ENCODE peak calls at places on chromosomes 5 and 9, in ten cellular contexts. K, O, G, F, M, C, Z, A, Q and E are unnamed samples.

GRCh38 chr9:125821078-125821477 is 73.9 kb downstream of the PBX3 start:
- DNase-seq in F (no peak), O (no peak), Q (no peak), M (no peak), Z (no peak), C (peak; percentile 42), G (no peak), A (no peak), K (no peak), E (no peak)

GRCh38 chr9:90523953-90524352 is 118.7 kb downstream of the DIRAS2 start:
- DNase-seq in M (no peak), K (peak; percentile 37), Z (no peak), Q (no peak), C (no peak), O (no peak), F (no peak), A (no peak), G (no peak), E (no peak)

GRCh38 chr5:77935516-77936364 is 159.6 kb upstream of the TBCA start:
- DNase-seq in A (peak; percentile 52), G (no peak), F (no peak), Z (no peak), K (no peak), Q (no peak), O (no peak), C (peak; percentile 81), M (peak; percentile 56), E (no peak)

GRCh38 chr5:154829589-154830218 is 20.7 kb downstream of the FAXDC2 start:
- DNase-seq in A (peak; percentile 68), Q (peak; percentile 7), M (peak; percentile 34), O (no peak), G (no peak), C (no peak), Z (peak; percentile 21), K (no peak), F (no peak), E (peak; percentile 32)

GRCh38 chr5:57069115-57069835 is 104.6 kb upstream of the GPBP1 start:
- DNase-seq in Q (no peak), K (no peak), A (no peak), G (no peak), Z (no peak), C (no peak), O (no peak), F (no peak), M (no peak), E (no peak)

GRCh38 chr9:27817747-27818146 is 244.5 kb upstream of the C9orf72 start:
- DNase-seq in G (no peak), F (no peak), Z (no peak), A (no peak), O (no peak), K (no peak), C (no peak), Q (no peak), M (no peak), E (no peak)

GRCh38 chr9:4540425-4540824 is 50.2 kb downstream of the SLC1A1 start:
- DNase-seq in M (no peak), K (no peak), G (no peak), A (no peak), Z (no peak), C (no peak), F (no peak), Q (no peak), O (no peak), E (no peak)

GRCh38 chr5:139395844-139396640 is 1.1 kb upstream of the PROB1 start:
- DNase-seq in C (no peak), Q (no peak), O (no peak), K (no peak), A (peak; percentile 63), Z (no peak), M (no peak), G (no peak), F (no peak), E (no peak)

GRCh38 chr9:69147041-69147834 is 26.8 kb upstream of the TJP2 start:
- DNase-seq in G (no peak), O (peak; percentile 26), Q (no peak), Z (no peak), M (no peak), K (no peak), A (no peak), F (no peak), C (no peak), E (no peak)

GRCh38 chr5:140967226-140967893 is 1.1 kb downstream of the PCDHAC2 start:
- DNase-seq in K (no peak), G (no peak), C (no peak), A (no peak), M (no peak), Z (no peak), Q (no peak), O (no peak), F (no peak), E (no peak)